ENCODE peak calls at places on chromosomes 11 and 22, in eight cellular contexts. Q is cardiac fibroblast; E is T-helper 2 cell; O is psoas muscle; Z is activated CD4-positive, alpha-beta T cell treated with anti-CD3 and anti-CD28 coated beads, Interleukin-2, amount 50 U/mL, for 48 hours; M is fibroblast of lung; X is B cell; D is LoVo. C is an unnamed sample.

GRCh38 chr11:48017105-48017874 is 36.9 kb downstream of the PTPRJ start:
- DNase-seq in X (no peak), O (no peak), Q (no peak), E (peak; percentile 35), D (no peak), Z (peak; percentile 47), M (no peak), C (peak; percentile 29)

GRCh38 chr11:68598816-68599653 is 85.3 kb upstream of the GAL start:
- DNase-seq in D (no peak), E (no peak), M (peak; percentile 59), X (no peak), O (no peak), Q (peak; percentile 5), Z (no peak), C (no peak)

GRCh38 chr11:132050577-132051180 is 680.3 kb downstream of the NTM start:
- DNase-seq in M (peak; percentile 65), Q (no peak), O (no peak), E (no peak), X (no peak), Z (no peak), D (no peak), C (no peak)

GRCh38 chr22:22124374-22124773 is 120.2 kb upstream of the VPREB1 start:
- DNase-seq in O (no peak), E (no peak), D (no peak), Q (no peak), M (no peak), Z (no peak), X (no peak), C (no peak)

GRCh38 chr11:45922425-45923082 is at the start of gene LARGE2:
- DNase-seq in X (no peak), E (peak; percentile 35), O (peak; percentile 52), Z (no peak), Q (no peak), M (no peak), D (peak; percentile 59), C (no peak)

GRCh38 chr11:20058749-20059458 is 101.4 kb downstream of the DBX1 start:
- DNase-seq in O (no peak), D (no peak), E (no peak), X (no peak), Q (no peak), Z (no peak), M (peak; percentile 76), C (no peak)

GRCh38 chr11:18972336-18972735 is 33.1 kb upstream of the MRGPRX1 start:
- DNase-seq in Z (no peak), X (no peak), D (no peak), O (no peak), M (no peak), Q (no peak), E (no peak), C (no peak)

GRCh38 chr22:21038405-21038804 is 6.0 kb upstream of the SLC7A4 start:
- DNase-seq in X (no peak), Q (peak; percentile 75), E (no peak), D (no peak), M (peak; percentile 41), O (peak; percentile 62), Z (no peak), C (no peak)

GRCh38 chr11:20512869-20513268 is 86.5 kb upstream of the SLC6A5 start:
- DNase-seq in X (no peak), M (no peak), Q (no peak), O (no peak), E (no peak), D (no peak), Z (no peak), C (no peak)

GRCh38 chr11:18455686-18456372 is at the start of gene LDHAL6A:
- DNase-seq in O (no peak), D (no peak), Z (no peak), X (no peak), E (no peak), Q (no peak), M (no peak), C (no peak)

GRCh38 chr22:35275580-35275979 is 18.3 kb downstream of the HMGXB4 start:
- DNase-seq in Q (no peak), M (peak; percentile 62), O (no peak), Z (no peak), X (no peak), D (no peak), E (no peak), C (no peak)

GRCh38 chr11:107198490-107199007 is 180.3 kb upstream of the GUCY1A2 start:
- DNase-seq in O (no peak), Z (no peak), M (peak; percentile 52), D (no peak), X (no peak), Q (no peak), E (no peak), C (no peak)

GRCh38 chr22:20137671-20138416 is 6.2 kb downstream of the ZDHHC8 start:
- DNase-seq in Q (no peak), Z (no peak), O (no peak), X (no peak), E (no peak), M (no peak), D (no peak), C (peak; percentile 22)

GRCh38 chr11:13007702-13008435 is 1.2 kb upstream of the RASSF10 start:
- DNase-seq in D (peak; percentile 49), O (no peak), Z (no peak), E (no peak), M (peak; percentile 18), Q (no peak), X (no peak), C (no peak)

GRCh38 chr11:65422104-65422632 is 430 bp upstream of the NEAT1 start:
- DNase-seq in X (peak; percentile 91), M (peak; percentile 97), Z (peak; percentile 98), E (peak; percentile 82), O (peak; percentile 100), Q (peak; percentile 100), D (peak; percentile 96), C (peak; percentile 100)

GRCh38 chr11:112345708-112346107 is 85.0 kb upstream of the PLET1 start:
- DNase-seq in Z (no peak), D (no peak), O (no peak), E (no peak), Q (no peak), M (no peak), X (no peak), C (no peak)

GRCh38 chr11:69122642-69123431 is 32.9 kb upstream of the SMIM38 start:
- DNase-seq in E (peak; percentile 18), X (no peak), D (peak; percentile 98), Q (peak; percentile 67), Z (peak; percentile 80), O (peak; percentile 59), M (peak; percentile 84), C (peak; percentile 14)

GRCh38 chr11:101620026-101620425 is 36.2 kb upstream of the TRPC6 start:
- DNase-seq in Z (no peak), M (no peak), O (no peak), D (no peak), Q (no peak), E (no peak), X (no peak), C (no peak)

GRCh38 chr11:76598426-76598839 is 72.1 kb downstream of the LRRC32 start:
- DNase-seq in E (no peak), D (no peak), Q (peak; percentile 77), X (peak; percentile 55), M (peak; percentile 51), Z (no peak), O (no peak), C (peak; percentile 53)

GRCh38 chr11:67545280-67545679 is 22.0 kb upstream of the CABP2 start:
- DNase-seq in Q (no peak), X (no peak), D (peak; percentile 46), M (no peak), Z (no peak), O (no peak), E (no peak), C (peak; percentile 81)

GRCh38 chr11:112294688-112295340 is 34.2 kb upstream of the PLET1 start:
- DNase-seq in E (no peak), Z (no peak), Q (no peak), D (no peak), X (no peak), M (peak; percentile 62), O (no peak), C (no peak)

GRCh38 chr11:74417860-74418508 is 19.8 kb upstream of the PGM2L1 start:
- DNase-seq in Z (no peak), D (no peak), O (no peak), X (no peak), Q (no peak), M (peak; percentile 37), E (no peak), C (no peak)

GRCh38 chr11:65849771-65850216 is 8.2 kb downstream of the CFL1 start:
- DNase-seq in D (no peak), X (no peak), Z (no peak), O (no peak), E (no peak), Q (no peak), M (no peak), C (no peak)